ENCODE peak calls at places on chromosomes 12 and 14, in six cellular contexts. F is SK-N-SH, D is prostate gland, Z is IMR-90, B is astrocyte, M is spleen. O is an unnamed sample.

GRCh38 chr14:95334044-95334443 is 14.3 kb upstream of the CLMN start:
- DNase-seq in F (no peak), D (no peak), Z (no peak), B (no peak), M (no peak), O (no peak)

GRCh38 chr12:45246202-45246601 is 30.3 kb downstream of the ANO6 start:
- DNase-seq in F (no peak), D (no peak), Z (peak; percentile 71), B (no peak), M (no peak), O (no peak)

GRCh38 chr14:50813544-50813863 is 17.5 kb downstream of the NIN start:
- DNase-seq in F (no peak), D (no peak), Z (no peak), B (no peak), M (no peak), O (no peak)

GRCh38 chr12:66144796-66145754 is 14.5 kb upstream of the LLPH start:
- DNase-seq in F (peak; percentile 39), D (peak; percentile 62), Z (peak; percentile 75), B (peak; percentile 31), M (no peak), O (peak; percentile 24)

GRCh38 chr14:102182190-102182589 is 42.5 kb downstream of the WDR20 start:
- DNase-seq in F (no peak), D (no peak), Z (peak; percentile 62), B (peak; percentile 72), M (no peak), O (no peak)

GRCh38 chr12:109157986-109158385 is 41.6 kb downstream of the ACACB start:
- DNase-seq in F (peak; percentile 26), D (no peak), Z (no peak), B (no peak), M (no peak), O (no peak)

GRCh38 chr12:125683748-125684381 is 618.6 kb downstream of the AACS start:
- DNase-seq in F (peak; percentile 66), D (peak; percentile 22), Z (no peak), B (no peak), M (no peak), O (peak; percentile 20)

GRCh38 chr12:1605129-1606020 is 11.0 kb upstream of the FBXL14 start:
- DNase-seq in F (peak; percentile 79), D (peak; percentile 90), Z (peak; percentile 86), B (peak; percentile 67), M (peak; percentile 87), O (peak; percentile 78)

GRCh38 chr12:130266751-130267150 is 70.9 kb upstream of the PIWIL1 start:
- DNase-seq in F (no peak), D (peak; percentile 22), Z (no peak), B (no peak), M (no peak), O (no peak)

GRCh38 chr12:24777359-24777758 is 171.5 kb downstream of the BCAT1 start:
- DNase-seq in F (no peak), D (no peak), Z (no peak), B (no peak), M (no peak), O (no peak)

GRCh38 chr12:103546959-103547358 is 40.1 kb upstream of the STAB2 start:
- DNase-seq in F (no peak), D (no peak), Z (no peak), B (no peak), M (no peak), O (no peak)

GRCh38 chr14:59406454-59407245 is 58.5 kb downstream of the GPR135 start:
- DNase-seq in F (no peak), D (no peak), Z (peak; percentile 59), B (peak; percentile 71), M (no peak), O (no peak)

GRCh38 chr12:28189774-28190320 is 409 bp upstream of the CCDC91 start:
- DNase-seq in F (no peak), D (no peak), Z (no peak), B (peak; percentile 2), M (no peak), O (no peak)

GRCh38 chr12:111404362-111405148 is 1.2 kb upstream of the SH2B3 start:
- DNase-seq in F (peak; percentile 51), D (no peak), Z (no peak), B (no peak), M (no peak), O (no peak)

GRCh38 chr12:89781161-89781560 is 72.5 kb upstream of the ATP2B1 start:
- DNase-seq in F (no peak), D (no peak), Z (no peak), B (no peak), M (no peak), O (no peak)

GRCh38 chr12:25200703-25201102 is 5.7 kb downstream of the ETFRF1 start:
- DNase-seq in F (no peak), D (no peak), Z (peak; percentile 77), B (peak; percentile 82), M (no peak), O (no peak)

GRCh38 chr12:6250343-6250742 is 50.1 kb downstream of the CD9 start:
- DNase-seq in F (peak; percentile 63), D (no peak), Z (no peak), B (no peak), M (no peak), O (peak; percentile 92)

GRCh38 chr12:49794811-49795653 is 33.2 kb downstream of the NCKAP5L start:
- DNase-seq in F (no peak), D (no peak), Z (no peak), B (no peak), M (peak; percentile 66), O (no peak)

GRCh38 chr14:37254411-37254947 is 56.7 kb downstream of the MIPOL1 start:
- DNase-seq in F (no peak), D (no peak), Z (no peak), B (no peak), M (no peak), O (no peak)
- TF ChIP-seq CTCF in F (no peak), D (no peak), Z (no peak), B (no peak), M (no peak), O (no peak)

GRCh38 chr14:99819514-99819913 is 26.3 kb downstream of the EML1 start:
- DNase-seq in F (no peak), D (no peak), Z (no peak), B (no peak), M (no peak), O (no peak)
- H3K4me3 ChIP-seq in F (no peak overlapping the region), D (no peak overlapping the region), Z (no peak overlapping the region), B (no peak overlapping the region), M (peak overlapping the region; percentile 33), O (no peak overlapping the region)

GRCh38 chr14:54487771-54488170 is 1.0 kb downstream of the GMFB start:
- DNase-seq in F (peak; percentile 63), D (no peak), Z (peak; percentile 53), B (peak; percentile 49), M (no peak), O (no peak)
- H3K4me1 ChIP-seq in F (peaks cover 5% of the 10 kb centered on the region), D (peaks cover 9% of the 10 kb centered on the region), Z (peaks cover 5% of the 10 kb centered on the region), B (peaks cover 16% of the 10 kb centered on the region), M (peaks cover 47% of the 10 kb centered on the region), O (no peaks in the 10 kb centered on the region)

GRCh38 chr12:122421815-122422737 is at the start of gene CLIP1:
- DNase-seq in F (peak; percentile 87), D (peak; percentile 55), Z (peak; percentile 65), B (peak; percentile 46), M (peak; percentile 92), O (peak; percentile 74)
- TF ChIP-seq CTCF in F (peak; percentile 47), D (peak; percentile 16), Z (peak; percentile 53), B (no peak), M (no peak), O (peak; percentile 35)

DNA sequence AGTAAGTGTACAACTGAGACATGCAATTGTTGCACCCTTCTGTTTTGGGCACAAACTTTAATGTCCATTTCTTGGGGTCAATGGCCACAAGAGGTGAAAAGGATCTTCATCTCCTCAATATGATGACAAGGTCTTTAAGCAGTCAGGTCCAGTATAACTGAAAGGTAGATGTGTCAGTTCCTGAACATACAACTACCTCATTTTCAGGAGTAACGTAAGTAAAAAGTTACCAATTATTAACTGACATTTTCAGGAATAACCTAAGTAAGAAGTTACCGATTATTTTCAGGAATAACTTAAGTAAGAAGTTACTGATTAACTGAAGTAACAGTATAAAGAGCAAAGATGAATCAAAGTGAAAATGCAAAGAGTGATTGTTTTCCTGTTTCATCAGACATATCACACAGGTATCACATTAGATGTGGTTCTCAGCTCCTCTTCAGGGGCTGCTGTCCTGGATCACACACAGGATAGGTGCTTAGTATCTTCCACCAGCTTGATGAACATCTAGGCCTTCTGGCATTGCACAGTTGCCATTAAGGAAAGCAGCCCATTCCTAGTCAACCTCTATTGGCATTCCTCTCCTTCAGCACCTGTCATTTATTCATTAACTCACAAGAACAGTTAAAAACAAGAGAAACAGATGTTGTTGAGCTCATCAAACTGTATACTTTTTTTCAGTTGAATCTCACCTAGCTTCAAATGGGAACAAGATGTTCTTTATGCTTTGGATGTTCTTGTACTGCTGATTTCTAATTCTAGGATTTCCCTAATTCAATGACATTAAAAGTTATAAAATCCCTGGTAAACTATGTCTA is 200.0 kb downstream of the FOXG1 start:
- DNase-seq in F (no peak), D (no peak), Z (no peak), B (no peak), M (no peak), O (no peak)
- H3K4me3 ChIP-seq in F (no peak overlapping the region), D (no peak overlapping the region), Z (no peak overlapping the region), B (no peak overlapping the region), M (no peak overlapping the region), O (no peak overlapping the region)

DNA sequence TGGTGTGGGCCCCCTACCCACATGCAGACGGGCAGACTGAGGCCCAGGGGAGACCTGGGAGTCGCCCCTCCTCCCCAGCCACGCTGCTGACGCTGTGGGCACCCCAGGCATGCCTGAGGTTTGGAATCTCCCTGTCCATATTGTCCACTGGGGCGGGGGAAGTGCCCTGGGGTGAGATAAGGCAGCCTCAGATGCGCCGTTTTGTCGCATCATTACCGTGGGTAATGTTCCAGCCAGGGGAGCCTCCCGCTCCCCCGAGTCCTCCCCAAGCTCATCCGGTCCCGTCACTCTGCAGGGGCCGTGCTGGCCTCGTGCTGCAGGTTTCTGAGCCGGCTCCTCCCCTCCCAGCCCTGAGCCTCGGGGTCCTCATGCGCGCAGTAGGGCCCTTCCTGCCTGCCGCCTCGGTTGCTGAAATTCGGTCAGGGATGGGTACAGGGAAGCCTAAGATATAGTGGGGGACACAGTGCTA is 11.4 kb downstream of the INF2 start:
- DNase-seq in F (no peak), D (no peak), Z (no peak), B (no peak), M (no peak), O (no peak)
- H3K4me1 ChIP-seq in F (no peaks in the 10 kb centered on the region), D (no peaks in the 10 kb centered on the region), Z (peaks cover 13% of the 10 kb centered on the region), B (peaks cover 19% of the 10 kb centered on the region), M (peaks cover 8% of the 10 kb centered on the region), O (no peaks in the 10 kb centered on the region)

O was measured in BE2C.